ENCODE peak calls at places on chromosome 6, in five cellular contexts. E, L, N, Z and W are unnamed samples.

GRCh38 chr6:52419809-52420667 is at the start of gene EFHC1:
- DNase-seq in N (peak), Z (peak), L (peak), E (peak), W (peak)

GRCh38 chr6:110475255-110475654 is 1.2 kb downstream of the SLC22A16 start:
- DNase-seq in L (no peak), Z (peak), E (no peak), N (peak), W (no peak)

GRCh38 chr6:18431581-18431980 is 44.4 kb downstream of the RNF144B start:
- DNase-seq in N (no peak), L (no peak), Z (peak), E (no peak), W (no peak)

GRCh38 chr6:31180500-31180899 is 10.0 kb upstream of the POU5F1 start:
- DNase-seq in L (peak), N (peak), Z (peak), E (no peak), W (no peak)

GRCh38 chr6:113560908-113561307 is 296.2 kb upstream of the MARCKS start:
- DNase-seq in E (no peak), Z (peak), L (no peak), N (no peak), W (no peak)

GRCh38 chr6:31615748-31616147 is 714 bp downstream of the AIF1 start:
- DNase-seq in E (peak), Z (no peak), L (no peak), N (no peak), W (no peak)

GRCh38 chr6:33201147-33201545 is 479 bp downstream of the SLC39A7 start:
- DNase-seq in L (no peak), E (no peak), N (no peak), Z (no peak), W (no peak)

GRCh38 chr6:17574871-17575560 is 25.1 kb upstream of the FAM8A1 start:
- DNase-seq in E (no peak), L (no peak), Z (peak), N (no peak), W (no peak)

GRCh38 chr6:42407379-42407778 is 44.3 kb downstream of the TRERF1 start:
- DNase-seq in E (no peak), L (no peak), Z (peak), N (no peak), W (no peak)

GRCh38 chr6:73564578-73565345 is 43.9 kb upstream of the EEF1A1 start:
- DNase-seq in E (no peak), L (no peak), N (no peak), Z (no peak), W (no peak)

GRCh38 chr6:41442800-41443501 is 103.2 kb upstream of the FOXP4 start:
- DNase-seq in Z (peak), L (no peak), E (peak), N (peak), W (no peak)

GRCh38 chr6:88982720-88983119 is 19.3 kb upstream of the RNGTT start:
- DNase-seq in L (no peak), N (peak), Z (peak), E (peak), W (peak)

GRCh38 chr6:132734694-132735236 is 20.9 kb upstream of the VNN1 start:
- DNase-seq in L (no peak), E (peak), Z (peak), N (no peak), W (no peak)

GRCh38 chr6:20939161-20939775 is 405.0 kb downstream of the CDKAL1 start:
- DNase-seq in L (no peak), Z (no peak), N (no peak), E (no peak), W (no peak)

GRCh38 chr6:112979830-112980229 is 632.7 kb downstream of the RFPL4B start:
- DNase-seq in L (no peak), E (peak), Z (peak), N (no peak), W (peak)

GRCh38 chr6:88013015-88013414 is 34.6 kb upstream of the SPACA1 start:
- DNase-seq in Z (peak), N (no peak), E (no peak), L (no peak), W (peak)

GRCh38 chr6:98843274-98844243 is 9.2 kb downstream of the POU3F2 start:
- DNase-seq in Z (no peak), E (no peak), N (no peak), L (no peak), W (no peak)

GRCh38 chr6:29967379-29968010 is 25.2 kb downstream of the HLA-A start:
- DNase-seq in E (peak), N (no peak), Z (peak), L (no peak), W (peak)

GRCh38 chr6:43951756-43952675 is 175.2 kb downstream of the MRPL14 start:
- DNase-seq in N (no peak), L (no peak), E (no peak), Z (no peak), W (no peak)

GRCh38 chr6:70225052-70225451 is 77.8 kb downstream of the COL9A1 start:
- DNase-seq in Z (no peak), E (no peak), L (peak), N (no peak), W (no peak)

GRCh38 chr6:73691512-73691911 is 4.5 kb upstream of the CD109 start:
- DNase-seq in Z (peak), L (no peak), E (no peak), N (no peak), W (no peak)

GRCh38 chr6:106519460-106520394 is 109.6 kb downstream of the RTN4IP1 start:
- DNase-seq in L (no peak), E (peak), Z (peak), N (no peak), W (peak)

GRCh38 chr6:156175971-156176421 is 601.2 kb upstream of the ARID1B start:
- DNase-seq in L (peak), N (peak), E (peak), Z (peak), W (peak)

GRCh38 chr6:16653226-16653625 is 108.0 kb downstream of the ATXN1 start:
- DNase-seq in E (no peak), Z (no peak), L (no peak), N (no peak), W (no peak)

DNA sequence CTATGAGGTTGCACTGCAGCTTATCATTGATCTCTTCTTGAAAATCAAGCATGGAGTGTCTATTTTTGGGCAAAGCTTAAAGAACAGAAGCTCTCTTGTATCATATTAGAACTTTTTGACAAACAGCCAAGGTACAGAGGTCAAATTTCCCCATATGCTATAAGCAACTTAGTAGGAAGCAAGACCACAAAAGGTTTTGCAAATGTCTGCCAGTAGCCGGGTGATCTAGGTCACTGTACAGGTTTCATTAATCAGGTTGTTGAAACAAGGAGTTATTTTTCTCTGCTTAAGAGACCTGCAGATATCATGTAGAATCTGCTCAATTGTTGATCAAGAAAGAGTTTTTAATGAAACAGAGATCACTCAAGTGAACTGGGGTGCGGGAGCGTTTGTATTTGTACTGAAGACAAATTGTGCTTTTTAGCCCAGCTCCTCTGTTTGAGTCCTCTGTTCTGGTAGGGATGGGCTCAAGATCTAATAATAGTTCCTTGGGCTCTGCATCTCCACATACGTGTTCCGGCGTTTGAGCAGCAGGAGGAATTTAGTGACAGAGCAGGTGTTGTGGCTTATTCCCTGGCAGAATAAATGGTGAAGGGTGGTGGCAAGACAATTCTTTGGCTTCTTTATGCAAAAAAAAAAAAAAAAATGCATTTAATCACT is 4.3 kb downstream of the CITED2 start:
- DNase-seq in L (no peak), Z (peak), N (no peak), E (peak), W (peak)
- H3K4me3 ChIP-seq in L (peak), Z (peak), N (no peak), E (no peak), W (peak)

DNA sequence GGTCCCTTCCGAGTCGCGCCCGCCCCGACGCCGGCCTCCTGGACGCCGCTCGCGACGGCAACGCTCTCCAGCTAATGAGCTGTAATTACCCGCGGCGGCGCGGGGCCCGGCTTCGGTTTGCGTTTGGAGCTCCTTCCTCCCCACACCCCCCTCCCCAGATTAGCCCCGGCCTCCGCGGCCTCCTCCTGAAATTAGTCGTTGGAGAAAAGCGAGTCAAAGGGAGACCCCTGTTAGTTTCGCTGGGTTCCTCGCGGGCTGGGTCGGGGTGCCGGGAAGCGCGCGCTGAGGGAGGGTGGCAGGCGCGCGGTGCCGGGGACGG is 4.7 kb downstream of the FOXC1 start:
- DNase-seq in Z (no peak), L (no peak), N (no peak), E (no peak), W (no peak)
- H3K4me3 ChIP-seq in Z (peak), L (peak), N (peak), E (no peak), W (peak)

DNA sequence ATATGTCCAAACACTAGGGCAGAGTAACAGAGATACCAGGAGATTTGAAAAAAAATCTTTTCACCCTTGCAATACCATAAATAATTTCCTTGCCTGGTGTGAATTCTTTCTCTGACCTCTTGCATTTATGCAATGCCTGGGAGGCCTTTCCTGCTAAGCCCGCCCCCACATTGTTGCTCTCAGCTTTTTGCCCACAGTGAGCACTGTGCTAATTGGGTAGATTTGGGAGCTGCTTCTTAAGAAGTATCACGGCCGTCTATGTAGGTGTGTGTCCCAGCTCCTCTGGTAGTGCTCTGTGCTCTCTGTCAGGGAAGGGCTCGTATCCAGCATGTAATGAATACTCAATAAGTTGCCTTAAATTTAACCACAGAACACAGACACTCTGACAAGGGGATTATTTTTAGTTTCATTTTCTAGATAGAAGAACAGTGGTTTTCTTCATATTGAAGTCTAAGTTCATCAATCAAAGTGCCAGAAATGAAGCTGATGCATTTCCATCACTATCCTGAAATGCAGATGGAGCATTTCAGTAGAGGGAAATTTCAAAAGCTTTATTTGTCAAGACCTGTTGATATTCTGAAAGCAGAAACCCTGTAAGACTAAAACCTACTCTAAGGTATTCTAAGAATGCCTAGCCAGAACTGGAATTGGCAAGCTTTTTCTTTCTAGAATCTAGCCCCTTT is 54.5 kb upstream of the CEP85L start:
- DNase-seq in Z (peak), N (peak), L (no peak), E (no peak), W (no peak)
- H3K4me3 ChIP-seq in Z (peak), N (no peak), L (no peak), E (no peak), W (no peak)

GRCh38 chr6:26578279-26578678 is 18.5 kb upstream of the ABT1 start:
- DNase-seq in L (no peak), N (no peak), Z (no peak), E (no peak), W (no peak)

GRCh38 chr6:26576929-26577719 is 19.6 kb upstream of the ABT1 start:
- DNase-seq in Z (peak), N (peak), E (peak), L (peak), W (peak)

GRCh38 chr6:26578741-26579140 is 18.0 kb upstream of the ABT1 start:
- DNase-seq in E (no peak), Z (no peak), L (no peak), N (no peak), W (no peak)

GRCh38 chr6:26576407-26576843 is 20.3 kb upstream of the ABT1 start:
- DNase-seq in E (no peak), Z (peak), L (no peak), N (no peak), W (no peak)

DNA sequence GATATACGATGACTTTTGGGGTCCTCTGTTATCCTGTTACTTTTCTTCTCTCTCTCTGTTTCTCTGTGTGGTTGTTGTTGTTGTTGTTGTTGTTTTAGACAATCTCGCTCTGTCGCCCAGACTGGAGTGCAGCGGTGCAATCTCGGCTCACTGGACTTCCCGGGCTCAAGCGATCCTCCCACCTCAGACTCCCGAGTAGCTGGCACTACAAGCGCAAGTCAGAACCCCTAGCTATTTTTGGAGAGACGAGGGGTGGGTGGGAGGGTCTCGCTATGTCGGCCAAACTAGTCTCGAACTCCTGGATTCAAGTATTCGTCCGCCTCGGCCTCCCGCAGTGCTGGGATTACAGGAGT is 19.1 kb upstream of the ABT1 start:
- DNase-seq in N (no peak), L (no peak), Z (no peak), E (no peak), W (no peak)
- H3K4me3 ChIP-seq in N (peak), L (no peak), Z (peak), E (peak), W (no peak)

DNA sequence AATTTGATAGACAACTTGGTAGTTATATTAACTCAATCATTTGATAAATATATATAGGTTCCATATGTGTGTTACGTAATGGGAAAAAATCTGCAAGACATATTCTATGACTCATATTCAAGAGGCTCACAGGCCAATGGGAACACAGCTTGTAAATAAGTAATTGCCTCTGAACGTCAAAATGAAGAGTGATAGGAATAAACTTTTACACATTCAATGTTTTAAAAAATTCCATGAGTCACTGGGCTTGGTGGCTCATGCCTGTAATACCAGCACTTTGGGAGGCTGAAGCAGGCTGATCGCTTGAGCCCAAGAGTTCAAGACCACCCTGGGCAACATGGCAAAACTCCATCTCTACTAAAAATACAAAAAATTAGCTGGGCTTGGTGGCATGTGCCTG is 209.4 kb upstream of the MCHR2 start:
- DNase-seq in Z (peak), N (no peak), L (no peak), E (peak), W (no peak)
- H3K4me3 ChIP-seq in Z (no peak), N (no peak), L (no peak), E (no peak), W (no peak)